ENCODE peak calls at places on chromosome 21, in six cellular contexts. T is IMR-90, N is NCI-H1417, R is T-cell, H is A172, E is AG04450. S is an unnamed sample.

GRCh38 chr21:17793675-17794123 is 25.5 kb downstream of the C21orf91 start:
- DNase-seq in T (peak; percentile 70), N (no peak), R (no peak), H (peak; percentile 40), E (peak; percentile 11), S (peak; percentile 53)

GRCh38 chr21:42346441-42346840 is 4.4 kb downstream of the TFF2 start:
- DNase-seq in T (no peak), N (no peak), R (no peak), H (no peak), E (no peak), S (no peak)

GRCh38 chr21:14956826-14957225 is 108.0 kb downstream of the NRIP1 start:
- DNase-seq in T (peak; percentile 85), N (no peak), R (no peak), H (no peak), E (peak; percentile 16), S (no peak)

GRCh38 chr21:17583898-17584297 is 28.8 kb downstream of the BTG3 start:
- DNase-seq in T (no peak), N (no peak), R (no peak), H (no peak), E (no peak), S (no peak)

GRCh38 chr21:35178812-35179211 is 129.7 kb upstream of the RUNX1 start:
- DNase-seq in T (peak; percentile 79), N (no peak), R (no peak), H (no peak), E (no peak), S (no peak)

GRCh38 chr21:25563399-25564116 is 43.7 kb downstream of the MRPL39 start:
- DNase-seq in T (no peak), N (no peak), R (no peak), H (no peak), E (no peak), S (no peak)

GRCh38 chr21:17915976-17916375 is 96.8 kb upstream of the C21orf91 start:
- DNase-seq in T (no peak), N (no peak), R (no peak), H (no peak), E (no peak), S (no peak)

GRCh38 chr21:14523234-14523633 is 22.9 kb downstream of the SAMSN1 start:
- DNase-seq in T (no peak), N (peak; percentile 1), R (no peak), H (no peak), E (no peak), S (peak; percentile 73)

GRCh38 chr21:46082638-46083270 is 15.2 kb upstream of the COL6A2 start:
- DNase-seq in T (no peak), N (no peak), R (no peak), H (no peak), E (no peak), S (no peak)

GRCh38 chr21:36169465-36170128 is 13.0 kb downstream of the DOP1B start:
- DNase-seq in T (no peak), N (no peak), R (no peak), H (no peak), E (no peak), S (no peak)

GRCh38 chr21:46639489-46640386 is 4.3 kb downstream of the PRMT2 start:
- DNase-seq in T (peak; percentile 16), N (no peak), R (no peak), H (peak; percentile 12), E (no peak), S (no peak)

GRCh38 chr21:25115021-25115420 is 492.3 kb downstream of the MRPL39 start:
- DNase-seq in T (peak; percentile 7), N (no peak), R (no peak), H (peak; percentile 49), E (no peak), S (no peak)

GRCh38 chr21:34704119-34704518 is 35.3 kb downstream of the CLIC6 start:
- DNase-seq in T (peak; percentile 40), N (no peak), R (no peak), H (no peak), E (no peak), S (no peak)

GRCh38 chr21:43343992-43344886 is 82.7 kb downstream of the SIK1 start:
- DNase-seq in T (no peak), N (peak; percentile 86), R (no peak), H (no peak), E (no peak), S (no peak)

GRCh38 chr21:34700605-34701004 is 31.8 kb downstream of the CLIC6 start:
- DNase-seq in T (no peak), N (no peak), R (no peak), H (no peak), E (no peak), S (no peak)

GRCh38 chr21:45149021-45149420 is 74.6 kb downstream of the ADARB1 start:
- DNase-seq in T (no peak), N (no peak), R (no peak), H (no peak), E (no peak), S (no peak)

GRCh38 chr21:42025392-42026071 is 15.4 kb upstream of the ZBTB21 start:
- DNase-seq in T (peak; percentile 94), N (no peak), R (no peak), H (peak; percentile 81), E (no peak), S (no peak)

GRCh38 chr21:26127918-26128317 is 42.7 kb downstream of the APP start:
- DNase-seq in T (peak; percentile 69), N (no peak), R (no peak), H (no peak), E (no peak), S (no peak)

GRCh38 chr21:37866027-37866426 is 50.2 kb downstream of the KCNJ6 start:
- DNase-seq in T (no peak), N (no peak), R (no peak), H (no peak), E (no peak), S (peak; percentile 71)

GRCh38 chr21:32597205-32597604 is 11.9 kb upstream of the TCP10L start:
- DNase-seq in T (peak; percentile 95), N (no peak), R (no peak), H (peak; percentile 97), E (peak; percentile 47), S (no peak)

GRCh38 chr21:27412530-27412929 is 445.6 kb upstream of the ADAMTS5 start:
- DNase-seq in T (no peak), N (no peak), R (no peak), H (no peak), E (no peak), S (no peak)

GRCh38 chr21:34552324-34553198 is 40.6 kb upstream of the KCNE1 start:
- DNase-seq in T (no peak), N (no peak), R (no peak), H (no peak), E (no peak), S (no peak)

GRCh38 chr21:45076245-45076661 is 1.9 kb downstream of the ADARB1 start:
- DNase-seq in T (peak; percentile 68), N (no peak), R (no peak), H (no peak), E (no peak), S (no peak)

GRCh38 chr21:43303240-43304178 is 123.4 kb downstream of the SIK1 start:
- DNase-seq in T (no peak), N (no peak), R (no peak), H (no peak), E (no peak), S (no peak)

GRCh38 chr21:39182484-39183271 is 573 bp downstream of the PSMG1 start:
- DNase-seq in T (no peak), N (peak; percentile 79), R (no peak), H (peak; percentile 27), E (no peak), S (peak; percentile 54)

GRCh38 chr21:26715878-26716506 is 129.2 kb downstream of the ADAMTS1 start:
- DNase-seq in T (peak; percentile 51), N (peak; percentile 57), R (no peak), H (peak; percentile 73), E (peak; percentile 16), S (peak; percentile 32)

GRCh38 chr21:46437511-46437910 is 21.2 kb upstream of the DIP2A start:
- DNase-seq in T (no peak), N (no peak), R (no peak), H (no peak), E (no peak), S (no peak)

GRCh38 chr21:46392921-46393320 is 65.8 kb upstream of the DIP2A start:
- DNase-seq in T (peak; percentile 29), N (no peak), R (no peak), H (no peak), E (no peak), S (no peak)

GRCh38 chr21:28627261-28627660 is 365.4 kb downstream of the LTN1 start:
- DNase-seq in T (no peak), N (no peak), R (no peak), H (no peak), E (no peak), S (no peak)

GRCh38 chr21:15514073-15514946 is 215.5 kb upstream of the USP25 start:
- DNase-seq in T (no peak), N (no peak), R (peak; percentile 42), H (no peak), E (no peak), S (peak; percentile 19)

GRCh38 chr21:16072692-16073091 is 342.9 kb downstream of the USP25 start:
- DNase-seq in T (peak; percentile 93), N (no peak), R (no peak), H (peak; percentile 31), E (peak; percentile 68), S (no peak)

S was measured in RPMI8226.